ENCODE peak calls at places on chromosomes 11 and 22, in nine cellular contexts. One of them, this sample, is unnamed.
A peak's percentile ranks its signal among the peaks of the same experiment; 100 is the strongest.

GRCh38 chr11:12167098-12167999 is 57.0 kb downstream of the MICAL2 start:
- DNase-seq in A673: peak; percentile 70
- DNase-seq in esophagus squamous epithelium: no peak
- DNase-seq in WTC11: no peak
- DNase-seq in cardiac muscle cell: peak; percentile 83
- DNase-seq in cardiac fibroblast: peak; percentile 84
- DNase-seq in IMR-90: peak; percentile 97
- DNase-seq in uterus: no peak
- DNase-seq in brain microvascular endothelial cell: peak; percentile 94
- DNase-seq in this sample: peak; percentile 90

GRCh38 chr11:39589391-39589790 is 1870.1 kb downstream of the LRRC4C start:
- DNase-seq in A673: peak; percentile 55
- DNase-seq in esophagus squamous epithelium: no peak
- DNase-seq in WTC11: no peak
- DNase-seq in cardiac muscle cell: no peak
- DNase-seq in cardiac fibroblast: no peak
- DNase-seq in IMR-90: no peak
- DNase-seq in uterus: no peak
- DNase-seq in brain microvascular endothelial cell: no peak
- DNase-seq in this sample: no peak

GRCh38 chr11:23078289-23078971 is 218.2 kb upstream of the CCDC179 start:
- DNase-seq in A673: peak; percentile 22
- DNase-seq in esophagus squamous epithelium: no peak
- DNase-seq in WTC11: no peak
- DNase-seq in cardiac muscle cell: peak; percentile 8
- DNase-seq in cardiac fibroblast: peak; percentile 5
- DNase-seq in IMR-90: peak; percentile 80
- DNase-seq in uterus: no peak
- DNase-seq in brain microvascular endothelial cell: peak; percentile 9
- DNase-seq in this sample: peak; percentile 23

GRCh38 chr11:111603633-111604130 is 1.4 kb downstream of the SIK2 start:
- DNase-seq in A673: no peak
- DNase-seq in esophagus squamous epithelium: no peak
- DNase-seq in WTC11: no peak
- DNase-seq in cardiac muscle cell: peak; percentile 25
- DNase-seq in cardiac fibroblast: peak; percentile 29
- DNase-seq in IMR-90: no peak
- DNase-seq in uterus: no peak
- DNase-seq in brain microvascular endothelial cell: no peak
- DNase-seq in this sample: peak; percentile 22

GRCh38 chr22:24416095-24416494 is 11.3 kb upstream of the ADORA2A start:
- DNase-seq in A673: no peak
- DNase-seq in esophagus squamous epithelium: no peak
- DNase-seq in WTC11: no peak
- DNase-seq in cardiac muscle cell: no peak
- DNase-seq in cardiac fibroblast: no peak
- DNase-seq in IMR-90: no peak
- DNase-seq in uterus: no peak
- DNase-seq in brain microvascular endothelial cell: no peak
- DNase-seq in this sample: no peak

GRCh38 chr11:106733518-106734162 is 284.6 kb downstream of the GUCY1A2 start:
- DNase-seq in A673: no peak
- DNase-seq in esophagus squamous epithelium: no peak
- DNase-seq in WTC11: no peak
- DNase-seq in cardiac muscle cell: peak; percentile 46
- DNase-seq in cardiac fibroblast: no peak
- DNase-seq in IMR-90: no peak
- DNase-seq in uterus: no peak
- DNase-seq in brain microvascular endothelial cell: peak; percentile 23
- DNase-seq in this sample: peak; percentile 13

GRCh38 chr11:68766786-68767185 is 15.5 kb upstream of the TESMIN start:
- DNase-seq in A673: no peak
- DNase-seq in esophagus squamous epithelium: no peak
- DNase-seq in WTC11: no peak
- DNase-seq in cardiac muscle cell: no peak
- DNase-seq in cardiac fibroblast: no peak
- DNase-seq in IMR-90: no peak
- DNase-seq in uterus: no peak
- DNase-seq in brain microvascular endothelial cell: no peak
- DNase-seq in this sample: no peak

GRCh38 chr11:113506893-113507292 is 31.7 kb upstream of the DRD2 start:
- DNase-seq in A673: no peak
- DNase-seq in esophagus squamous epithelium: no peak
- DNase-seq in WTC11: no peak
- DNase-seq in cardiac muscle cell: peak; percentile 14
- DNase-seq in cardiac fibroblast: peak; percentile 5
- DNase-seq in IMR-90: no peak
- DNase-seq in uterus: no peak
- DNase-seq in brain microvascular endothelial cell: no peak
- DNase-seq in this sample: no peak

GRCh38 chr22:24106385-24107381 is 74.6 kb upstream of the SUSD2 start:
- DNase-seq in A673: peak; percentile 9
- DNase-seq in esophagus squamous epithelium: no peak
- DNase-seq in WTC11: peak; percentile 28
- DNase-seq in cardiac muscle cell: no peak
- DNase-seq in cardiac fibroblast: peak; percentile 13
- DNase-seq in IMR-90: no peak
- DNase-seq in uterus: peak; percentile 41
- DNase-seq in brain microvascular endothelial cell: no peak
- DNase-seq in this sample: no peak

GRCh38 chr11:7906481-7906880 is 24.6 kb downstream of the OR10A6 start:
- DNase-seq in A673: no peak
- DNase-seq in esophagus squamous epithelium: no peak
- DNase-seq in WTC11: no peak
- DNase-seq in cardiac muscle cell: no peak
- DNase-seq in cardiac fibroblast: no peak
- DNase-seq in IMR-90: no peak
- DNase-seq in uterus: no peak
- DNase-seq in brain microvascular endothelial cell: no peak
- DNase-seq in this sample: no peak

GRCh38 chr11:94938399-94939055 is 34.8 kb downstream of the CWC15 start:
- DNase-seq in A673: peak; percentile 86
- DNase-seq in esophagus squamous epithelium: no peak
- DNase-seq in WTC11: no peak
- DNase-seq in cardiac muscle cell: peak; percentile 46
- DNase-seq in cardiac fibroblast: peak; percentile 69
- DNase-seq in IMR-90: peak; percentile 92
- DNase-seq in uterus: peak; percentile 79
- DNase-seq in brain microvascular endothelial cell: peak; percentile 91
- DNase-seq in this sample: peak; percentile 86

GRCh38 chr11:78244546-78245315 is 56.0 kb downstream of the USP35 start:
- DNase-seq in A673: peak; percentile 70
- DNase-seq in esophagus squamous epithelium: no peak
- DNase-seq in WTC11: no peak
- DNase-seq in cardiac muscle cell: peak; percentile 75
- DNase-seq in cardiac fibroblast: peak; percentile 67
- DNase-seq in IMR-90: no peak
- DNase-seq in uterus: no peak
- DNase-seq in brain microvascular endothelial cell: no peak
- DNase-seq in this sample: peak; percentile 28

GRCh38 chr22:31139866-31140716 is at the start of gene PLA2G3:
- DNase-seq in A673: peak; percentile 96
- DNase-seq in esophagus squamous epithelium: no peak
- DNase-seq in WTC11: peak; percentile 94
- DNase-seq in cardiac muscle cell: peak; percentile 55
- DNase-seq in cardiac fibroblast: peak; percentile 68
- DNase-seq in IMR-90: peak; percentile 60
- DNase-seq in uterus: no peak
- DNase-seq in brain microvascular endothelial cell: peak; percentile 51
- DNase-seq in this sample: peak; percentile 49
- TF ChIP-seq CTCF in A673: peak; percentile 45
- TF ChIP-seq CTCF in esophagus squamous epithelium: peak; percentile 34
- TF ChIP-seq CTCF in WTC11: no peak
- TF ChIP-seq CTCF in cardiac muscle cell: peak; percentile 5
- TF ChIP-seq CTCF in cardiac fibroblast: peak; percentile 10
- TF ChIP-seq CTCF in IMR-90: peak; percentile 4
- TF ChIP-seq CTCF in uterus: no peak
- TF ChIP-seq CTCF in brain microvascular endothelial cell: peak; percentile 45
- TF ChIP-seq CTCF in this sample: no peak

GRCh38 chr22:31107206-31108118 is at the start of gene SELENOM:
- DNase-seq in A673: peak; percentile 94
- DNase-seq in esophagus squamous epithelium: peak; percentile 51
- DNase-seq in WTC11: peak; percentile 95
- DNase-seq in cardiac muscle cell: peak; percentile 99
- DNase-seq in cardiac fibroblast: peak; percentile 99
- DNase-seq in IMR-90: peak; percentile 98
- DNase-seq in uterus: peak; percentile 98
- DNase-seq in brain microvascular endothelial cell: peak; percentile 96
- DNase-seq in this sample: peak; percentile 99
- TF ChIP-seq CTCF in A673: peak; percentile 98
- TF ChIP-seq CTCF in esophagus squamous epithelium: peak; percentile 96
- TF ChIP-seq CTCF in WTC11: peak; percentile 46
- TF ChIP-seq CTCF in cardiac muscle cell: peak; percentile 97
- TF ChIP-seq CTCF in cardiac fibroblast: peak; percentile 99
- TF ChIP-seq CTCF in IMR-90: peak; percentile 99
- TF ChIP-seq CTCF in uterus: peak; percentile 98
- TF ChIP-seq CTCF in brain microvascular endothelial cell: peak; percentile 95
- TF ChIP-seq CTCF in this sample: peak; percentile 92

GRCh38 chr11:5548440-5548839 is at the start of gene OR52H1:
- DNase-seq in A673: no peak
- DNase-seq in esophagus squamous epithelium: no peak
- DNase-seq in WTC11: no peak
- DNase-seq in cardiac muscle cell: no peak
- DNase-seq in cardiac fibroblast: no peak
- DNase-seq in IMR-90: no peak
- DNase-seq in uterus: no peak
- DNase-seq in brain microvascular endothelial cell: no peak
- DNase-seq in this sample: no peak

GRCh38 chr11:5556596-5557188 is 8.4 kb upstream of the OR52H1 start:
- DNase-seq in A673: no peak
- DNase-seq in esophagus squamous epithelium: no peak
- DNase-seq in WTC11: no peak
- DNase-seq in cardiac muscle cell: no peak
- DNase-seq in cardiac fibroblast: no peak
- DNase-seq in IMR-90: no peak
- DNase-seq in uterus: no peak
- DNase-seq in brain microvascular endothelial cell: no peak
- DNase-seq in this sample: no peak

GRCh38 chr11:5547982-5548381 is 358 bp downstream of the OR52H1 start:
- DNase-seq in A673: no peak
- DNase-seq in esophagus squamous epithelium: no peak
- DNase-seq in WTC11: no peak
- DNase-seq in cardiac muscle cell: no peak
- DNase-seq in cardiac fibroblast: no peak
- DNase-seq in IMR-90: no peak
- DNase-seq in uterus: no peak
- DNase-seq in brain microvascular endothelial cell: no peak
- DNase-seq in this sample: no peak

GRCh38 chr11:5550440-5551095 is 2.2 kb upstream of the OR52H1 start:
- DNase-seq in A673: no peak
- DNase-seq in esophagus squamous epithelium: no peak
- DNase-seq in WTC11: no peak
- DNase-seq in cardiac muscle cell: peak; percentile 6
- DNase-seq in cardiac fibroblast: peak; percentile 9
- DNase-seq in IMR-90: peak; percentile 91
- DNase-seq in uterus: no peak
- DNase-seq in brain microvascular endothelial cell: peak; percentile 29
- DNase-seq in this sample: peak; percentile 46

GRCh38 chr11:5553347-5553746 is 5.0 kb upstream of the OR52H1 start:
- DNase-seq in A673: no peak
- DNase-seq in esophagus squamous epithelium: no peak
- DNase-seq in WTC11: no peak
- DNase-seq in cardiac muscle cell: no peak
- DNase-seq in cardiac fibroblast: no peak
- DNase-seq in IMR-90: peak; percentile 10
- DNase-seq in uterus: no peak
- DNase-seq in brain microvascular endothelial cell: no peak
- DNase-seq in this sample: no peak
- TF ChIP-seq CTCF in A673: no peak
- TF ChIP-seq CTCF in esophagus squamous epithelium: no peak
- TF ChIP-seq CTCF in WTC11: no peak
- TF ChIP-seq CTCF in cardiac muscle cell: peak; percentile 10
- TF ChIP-seq CTCF in cardiac fibroblast: peak; percentile 11
- TF ChIP-seq CTCF in IMR-90: peak; percentile 38
- TF ChIP-seq CTCF in uterus: no peak
- TF ChIP-seq CTCF in brain microvascular endothelial cell: no peak
- TF ChIP-seq CTCF in this sample: peak; percentile 1

GRCh38 chr11:37712246-37712645 is 1114.2 kb upstream of the RAG2 start:
- DNase-seq in A673: peak; percentile 65
- DNase-seq in esophagus squamous epithelium: no peak
- DNase-seq in WTC11: no peak
- DNase-seq in cardiac muscle cell: peak; percentile 15
- DNase-seq in cardiac fibroblast: peak; percentile 31
- DNase-seq in IMR-90: peak; percentile 6
- DNase-seq in uterus: no peak
- DNase-seq in brain microvascular endothelial cell: peak; percentile 10
- DNase-seq in this sample: peak; percentile 23
- TF ChIP-seq CTCF in A673: peak; percentile 57
- TF ChIP-seq CTCF in esophagus squamous epithelium: no peak
- TF ChIP-seq CTCF in WTC11: no peak
- TF ChIP-seq CTCF in cardiac muscle cell: peak; percentile 19
- TF ChIP-seq CTCF in cardiac fibroblast: peak; percentile 33
- TF ChIP-seq CTCF in IMR-90: peak; percentile 13
- TF ChIP-seq CTCF in uterus: no peak
- TF ChIP-seq CTCF in brain microvascular endothelial cell: peak; percentile 56
- TF ChIP-seq CTCF in this sample: peak; percentile 38

GRCh38 chr11:93784152-93784934 is at the start of gene MED17:
- DNase-seq in A673: peak; percentile 99
- DNase-seq in esophagus squamous epithelium: peak; percentile 52
- DNase-seq in WTC11: peak; percentile 91
- DNase-seq in cardiac muscle cell: peak; percentile 93
- DNase-seq in cardiac fibroblast: peak; percentile 94
- DNase-seq in IMR-90: peak; percentile 92
- DNase-seq in uterus: peak; percentile 90
- DNase-seq in brain microvascular endothelial cell: peak; percentile 91
- DNase-seq in this sample: peak; percentile 93

GRCh38 chr11:93783362-93783761 is 720 bp upstream of the MED17 start:
- DNase-seq in A673: no peak
- DNase-seq in esophagus squamous epithelium: no peak
- DNase-seq in WTC11: no peak
- DNase-seq in cardiac muscle cell: no peak
- DNase-seq in cardiac fibroblast: no peak
- DNase-seq in IMR-90: no peak
- DNase-seq in uterus: no peak
- DNase-seq in brain microvascular endothelial cell: no peak
- DNase-seq in this sample: no peak

GRCh38 chr11:93784935-93785360 is 866 bp downstream of the MED17 start:
- DNase-seq in A673: no peak
- DNase-seq in esophagus squamous epithelium: no peak
- DNase-seq in WTC11: no peak
- DNase-seq in cardiac muscle cell: peak; percentile 12
- DNase-seq in cardiac fibroblast: no peak
- DNase-seq in IMR-90: no peak
- DNase-seq in uterus: no peak
- DNase-seq in brain microvascular endothelial cell: no peak
- DNase-seq in this sample: peak; percentile 4

DNA sequence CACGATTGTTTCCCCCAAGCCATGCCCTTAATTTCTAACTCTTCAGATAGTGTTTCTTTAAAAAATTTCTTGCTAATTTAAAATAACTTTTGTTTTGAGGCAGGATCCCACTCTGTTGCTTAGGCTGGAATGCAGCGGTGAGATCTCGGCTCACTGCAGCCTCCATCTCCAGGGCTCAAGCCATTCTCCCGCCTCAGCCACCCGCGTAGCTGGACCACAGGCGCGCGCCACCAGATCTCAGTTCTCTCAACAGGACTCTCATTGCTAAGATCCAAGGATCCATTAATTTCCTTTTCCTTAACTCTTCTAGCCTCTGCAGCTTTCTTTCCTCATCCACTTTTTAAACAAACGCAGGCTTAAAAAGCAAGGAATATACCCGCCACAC is 323 bp upstream of the MED17 start:
- DNase-seq in A673: no peak
- DNase-seq in esophagus squamous epithelium: no peak
- DNase-seq in WTC11: no peak
- DNase-seq in cardiac muscle cell: no peak
- DNase-seq in cardiac fibroblast: no peak
- DNase-seq in IMR-90: no peak
- DNase-seq in uterus: no peak
- DNase-seq in brain microvascular endothelial cell: no peak
- DNase-seq in this sample: no peak
- TF ChIP-seq CTCF in A673: no peak
- TF ChIP-seq CTCF in esophagus squamous epithelium: no peak
- TF ChIP-seq CTCF in WTC11: no peak
- TF ChIP-seq CTCF in cardiac muscle cell: no peak
- TF ChIP-seq CTCF in cardiac fibroblast: no peak
- TF ChIP-seq CTCF in IMR-90: no peak
- TF ChIP-seq CTCF in uterus: no peak
- TF ChIP-seq CTCF in brain microvascular endothelial cell: no peak
- TF ChIP-seq CTCF in this sample: no peak

This sample was measured in fibroblast of pulmonary artery.